ENCODE peak calls at places on chromosomes 12 and 14, in nine cellular contexts. One of them, this sample, is unnamed.
A peak's percentile ranks its signal among the peaks of the same experiment; 100 is the strongest.

GRCh38 chr12:32918890-32919791 is 22.6 kb upstream of the PKP2 start:
- DNase-seq in fibroblast of the aortic adventitia: peak; percentile 66
- DNase-seq in left ventricle myocardium inferior: no peak
- DNase-seq in fibroblast of lung: peak; percentile 49
- DNase-seq in A549: peak; percentile 45
- DNase-seq in mucosa of descending colon: no peak
- DNase-seq in GM12865: peak; percentile 21
- DNase-seq in astrocyte of the cerebellum: peak; percentile 91
- DNase-seq in CD8-positive, alpha-beta T cell: no peak
- DNase-seq in this sample: no peak

GRCh38 chr14:37270629-37271028 is 72.9 kb downstream of the MIPOL1 start:
- DNase-seq in fibroblast of the aortic adventitia: no peak
- DNase-seq in left ventricle myocardium inferior: no peak
- DNase-seq in fibroblast of lung: no peak
- DNase-seq in A549: no peak
- DNase-seq in mucosa of descending colon: no peak
- DNase-seq in GM12865: no peak
- DNase-seq in astrocyte of the cerebellum: no peak
- DNase-seq in CD8-positive, alpha-beta T cell: no peak
- DNase-seq in this sample: no peak

GRCh38 chr12:93422050-93422449 is 19.7 kb downstream of the UBE2N start:
- DNase-seq in fibroblast of the aortic adventitia: no peak
- DNase-seq in left ventricle myocardium inferior: no peak
- DNase-seq in fibroblast of lung: no peak
- DNase-seq in A549: no peak
- DNase-seq in mucosa of descending colon: no peak
- DNase-seq in GM12865: no peak
- DNase-seq in astrocyte of the cerebellum: no peak
- DNase-seq in CD8-positive, alpha-beta T cell: no peak
- DNase-seq in this sample: no peak

GRCh38 chr12:116123511-116124258 is 153.8 kb downstream of the MED13L start:
- DNase-seq in fibroblast of the aortic adventitia: peak; percentile 39
- DNase-seq in left ventricle myocardium inferior: no peak
- DNase-seq in fibroblast of lung: peak; percentile 75
- DNase-seq in A549: peak; percentile 35
- DNase-seq in mucosa of descending colon: no peak
- DNase-seq in GM12865: peak; percentile 79
- DNase-seq in astrocyte of the cerebellum: peak; percentile 62
- DNase-seq in CD8-positive, alpha-beta T cell: no peak
- DNase-seq in this sample: no peak

GRCh38 chr12:130764073-130764472 is 48.0 kb upstream of the RIMBP2 start:
- DNase-seq in fibroblast of the aortic adventitia: peak; percentile 9
- DNase-seq in left ventricle myocardium inferior: no peak
- DNase-seq in fibroblast of lung: peak; percentile 33
- DNase-seq in A549: peak; percentile 51
- DNase-seq in mucosa of descending colon: no peak
- DNase-seq in GM12865: no peak
- DNase-seq in astrocyte of the cerebellum: no peak
- DNase-seq in CD8-positive, alpha-beta T cell: no peak
- DNase-seq in this sample: no peak

GRCh38 chr12:12881495-12881894 is 9.9 kb upstream of the GPRC5A start:
- DNase-seq in fibroblast of the aortic adventitia: peak; percentile 67
- DNase-seq in left ventricle myocardium inferior: no peak
- DNase-seq in fibroblast of lung: no peak
- DNase-seq in A549: peak; percentile 90
- DNase-seq in mucosa of descending colon: peak; percentile 66
- DNase-seq in GM12865: no peak
- DNase-seq in astrocyte of the cerebellum: no peak
- DNase-seq in CD8-positive, alpha-beta T cell: no peak
- DNase-seq in this sample: no peak

GRCh38 chr12:129531004-129531403 is 372.8 kb downstream of the TMEM132D start:
- DNase-seq in fibroblast of the aortic adventitia: no peak
- DNase-seq in left ventricle myocardium inferior: no peak
- DNase-seq in fibroblast of lung: no peak
- DNase-seq in A549: no peak
- DNase-seq in mucosa of descending colon: peak; percentile 79
- DNase-seq in GM12865: peak; percentile 13
- DNase-seq in astrocyte of the cerebellum: no peak
- DNase-seq in CD8-positive, alpha-beta T cell: no peak
- DNase-seq in this sample: no peak

GRCh38 chr14:72111921-72112320 is 179.7 kb downstream of the RGS6 start:
- DNase-seq in fibroblast of the aortic adventitia: no peak
- DNase-seq in left ventricle myocardium inferior: no peak
- DNase-seq in fibroblast of lung: no peak
- DNase-seq in A549: no peak
- DNase-seq in mucosa of descending colon: no peak
- DNase-seq in GM12865: no peak
- DNase-seq in astrocyte of the cerebellum: no peak
- DNase-seq in CD8-positive, alpha-beta T cell: no peak
- DNase-seq in this sample: no peak

GRCh38 chr12:113180333-113180732 is 4.9 kb downstream of the DDX54 start:
- DNase-seq in fibroblast of the aortic adventitia: no peak
- DNase-seq in left ventricle myocardium inferior: no peak
- DNase-seq in fibroblast of lung: no peak
- DNase-seq in A549: no peak
- DNase-seq in mucosa of descending colon: no peak
- DNase-seq in GM12865: no peak
- DNase-seq in astrocyte of the cerebellum: no peak
- DNase-seq in CD8-positive, alpha-beta T cell: no peak
- DNase-seq in this sample: no peak

GRCh38 chr12:120117961-120118709 is 1.6 kb upstream of the RAB35 start:
- DNase-seq in fibroblast of the aortic adventitia: peak; percentile 44
- DNase-seq in left ventricle myocardium inferior: no peak
- DNase-seq in fibroblast of lung: peak; percentile 22
- DNase-seq in A549: peak; percentile 80
- DNase-seq in mucosa of descending colon: no peak
- DNase-seq in GM12865: peak; percentile 52
- DNase-seq in astrocyte of the cerebellum: no peak
- DNase-seq in CD8-positive, alpha-beta T cell: no peak
- DNase-seq in this sample: no peak

GRCh38 chr14:100594625-100594951 is 7.4 kb upstream of the BEGAIN start:
- DNase-seq in fibroblast of the aortic adventitia: no peak
- DNase-seq in left ventricle myocardium inferior: peak; percentile 4
- DNase-seq in fibroblast of lung: no peak
- DNase-seq in A549: no peak
- DNase-seq in mucosa of descending colon: no peak
- DNase-seq in GM12865: no peak
- DNase-seq in astrocyte of the cerebellum: no peak
- DNase-seq in CD8-positive, alpha-beta T cell: no peak
- DNase-seq in this sample: no peak

GRCh38 chr14:36105401-36105800 is 71.1 kb downstream of the PTCSC3 start:
- DNase-seq in fibroblast of the aortic adventitia: no peak
- DNase-seq in left ventricle myocardium inferior: no peak
- DNase-seq in fibroblast of lung: no peak
- DNase-seq in A549: peak; percentile 14
- DNase-seq in mucosa of descending colon: no peak
- DNase-seq in GM12865: no peak
- DNase-seq in astrocyte of the cerebellum: no peak
- DNase-seq in CD8-positive, alpha-beta T cell: no peak
- DNase-seq in this sample: no peak

GRCh38 chr14:65002586-65003210 is 16.0 kb downstream of the FNTB start:
- DNase-seq in fibroblast of the aortic adventitia: peak; percentile 62
- DNase-seq in left ventricle myocardium inferior: no peak
- DNase-seq in fibroblast of lung: peak; percentile 42
- DNase-seq in A549: no peak
- DNase-seq in mucosa of descending colon: no peak
- DNase-seq in GM12865: no peak
- DNase-seq in astrocyte of the cerebellum: no peak
- DNase-seq in CD8-positive, alpha-beta T cell: no peak
- DNase-seq in this sample: no peak

GRCh38 chr14:92984082-92984788 is 61.3 kb downstream of the CHGA start:
- DNase-seq in fibroblast of the aortic adventitia: no peak
- DNase-seq in left ventricle myocardium inferior: no peak
- DNase-seq in fibroblast of lung: no peak
- DNase-seq in A549: no peak
- DNase-seq in mucosa of descending colon: peak; percentile 12
- DNase-seq in GM12865: peak; percentile 31
- DNase-seq in astrocyte of the cerebellum: no peak
- DNase-seq in CD8-positive, alpha-beta T cell: no peak
- DNase-seq in this sample: no peak

GRCh38 chr12:68784015-68784414 is 24.0 kb upstream of the MDM2 start:
- DNase-seq in fibroblast of the aortic adventitia: no peak
- DNase-seq in left ventricle myocardium inferior: no peak
- DNase-seq in fibroblast of lung: peak; percentile 31
- DNase-seq in A549: no peak
- DNase-seq in mucosa of descending colon: no peak
- DNase-seq in GM12865: no peak
- DNase-seq in astrocyte of the cerebellum: no peak
- DNase-seq in CD8-positive, alpha-beta T cell: no peak
- DNase-seq in this sample: no peak

GRCh38 chr14:29085546-29085945 is 319.0 kb downstream of the FOXG1 start:
- DNase-seq in fibroblast of the aortic adventitia: peak; percentile 14
- DNase-seq in left ventricle myocardium inferior: no peak
- DNase-seq in fibroblast of lung: peak; percentile 18
- DNase-seq in A549: peak; percentile 8
- DNase-seq in mucosa of descending colon: no peak
- DNase-seq in GM12865: no peak
- DNase-seq in astrocyte of the cerebellum: no peak
- DNase-seq in CD8-positive, alpha-beta T cell: no peak
- DNase-seq in this sample: no peak
- TF ChIP-seq CTCF in fibroblast of the aortic adventitia: peak; percentile 67
- TF ChIP-seq CTCF in left ventricle myocardium inferior: no peak
- TF ChIP-seq CTCF in fibroblast of lung: peak; percentile 58
- TF ChIP-seq CTCF in A549: no peak
- TF ChIP-seq CTCF in mucosa of descending colon: no peak
- TF ChIP-seq CTCF in GM12865: no peak
- TF ChIP-seq CTCF in astrocyte of the cerebellum: peak; percentile 57
- TF ChIP-seq CTCF in CD8-positive, alpha-beta T cell: no peak
- TF ChIP-seq CTCF in this sample: peak; percentile 65

GRCh38 chr14:95440496-95440895 is 76.0 kb downstream of the SYNE3 start:
- DNase-seq in fibroblast of the aortic adventitia: no peak
- DNase-seq in left ventricle myocardium inferior: no peak
- DNase-seq in fibroblast of lung: no peak
- DNase-seq in A549: no peak
- DNase-seq in mucosa of descending colon: no peak
- DNase-seq in GM12865: no peak
- DNase-seq in astrocyte of the cerebellum: no peak
- DNase-seq in CD8-positive, alpha-beta T cell: no peak
- DNase-seq in this sample: no peak

GRCh38 chr14:95444132-95445129 is 72.0 kb downstream of the SYNE3 start:
- DNase-seq in fibroblast of the aortic adventitia: no peak
- DNase-seq in left ventricle myocardium inferior: no peak
- DNase-seq in fibroblast of lung: no peak
- DNase-seq in A549: no peak
- DNase-seq in mucosa of descending colon: no peak
- DNase-seq in GM12865: no peak
- DNase-seq in astrocyte of the cerebellum: no peak
- DNase-seq in CD8-positive, alpha-beta T cell: no peak
- DNase-seq in this sample: no peak

GRCh38 chr14:95440951-95441350 is 75.5 kb downstream of the SYNE3 start:
- DNase-seq in fibroblast of the aortic adventitia: no peak
- DNase-seq in left ventricle myocardium inferior: no peak
- DNase-seq in fibroblast of lung: no peak
- DNase-seq in A549: no peak
- DNase-seq in mucosa of descending colon: no peak
- DNase-seq in GM12865: no peak
- DNase-seq in astrocyte of the cerebellum: no peak
- DNase-seq in CD8-positive, alpha-beta T cell: no peak
- DNase-seq in this sample: no peak

GRCh38 chr14:95442016-95442632 is 74.3 kb downstream of the SYNE3 start:
- DNase-seq in fibroblast of the aortic adventitia: no peak
- DNase-seq in left ventricle myocardium inferior: no peak
- DNase-seq in fibroblast of lung: no peak
- DNase-seq in A549: no peak
- DNase-seq in mucosa of descending colon: no peak
- DNase-seq in GM12865: no peak
- DNase-seq in astrocyte of the cerebellum: no peak
- DNase-seq in CD8-positive, alpha-beta T cell: no peak
- DNase-seq in this sample: no peak

DNA sequence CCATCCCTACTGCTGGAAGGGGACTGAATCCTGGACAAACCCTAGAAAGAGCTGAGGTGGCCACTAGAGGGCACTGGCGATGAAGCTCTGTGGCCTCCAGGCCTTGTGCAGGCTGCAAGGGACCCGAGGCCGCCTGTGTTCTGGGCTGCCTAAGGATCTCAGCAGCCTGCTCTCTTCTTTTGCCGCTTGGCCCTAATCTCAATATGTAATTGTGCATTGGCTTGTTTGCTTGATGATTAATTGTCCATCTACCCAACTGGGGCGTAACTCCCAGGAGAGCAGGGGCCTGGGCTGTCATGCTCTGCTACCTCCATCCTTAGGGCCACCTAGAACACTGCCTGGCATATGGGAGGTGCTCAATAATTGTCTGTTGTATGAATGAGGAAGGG is 73.8 kb downstream of the SYNE3 start:
- DNase-seq in fibroblast of the aortic adventitia: peak; percentile 86
- DNase-seq in left ventricle myocardium inferior: peak; percentile 80
- DNase-seq in fibroblast of lung: peak; percentile 83
- DNase-seq in A549: peak; percentile 69
- DNase-seq in mucosa of descending colon: peak; percentile 87
- DNase-seq in GM12865: peak; percentile 86
- DNase-seq in astrocyte of the cerebellum: peak; percentile 65
- DNase-seq in CD8-positive, alpha-beta T cell: peak; percentile 82
- DNase-seq in this sample: peak; percentile 61
- TF ChIP-seq CTCF in fibroblast of the aortic adventitia: peak; percentile 95
- TF ChIP-seq CTCF in left ventricle myocardium inferior: peak; percentile 91
- TF ChIP-seq CTCF in fibroblast of lung: peak; percentile 90
- TF ChIP-seq CTCF in A549: peak; percentile 83
- TF ChIP-seq CTCF in mucosa of descending colon: peak; percentile 80
- TF ChIP-seq CTCF in GM12865: peak; percentile 90
- TF ChIP-seq CTCF in astrocyte of the cerebellum: peak; percentile 94
- TF ChIP-seq CTCF in CD8-positive, alpha-beta T cell: peak; percentile 89
- TF ChIP-seq CTCF in this sample: peak; percentile 90

GRCh38 chr12:27081668-27082091 is 698 bp downstream of the C12orf71 start:
- DNase-seq in fibroblast of the aortic adventitia: peak; percentile 32
- DNase-seq in left ventricle myocardium inferior: no peak
- DNase-seq in fibroblast of lung: no peak
- DNase-seq in A549: peak; percentile 41
- DNase-seq in mucosa of descending colon: no peak
- DNase-seq in GM12865: no peak
- DNase-seq in astrocyte of the cerebellum: no peak
- DNase-seq in CD8-positive, alpha-beta T cell: no peak
- DNase-seq in this sample: no peak
- TF ChIP-seq CTCF in fibroblast of the aortic adventitia: no peak
- TF ChIP-seq CTCF in left ventricle myocardium inferior: no peak
- TF ChIP-seq CTCF in fibroblast of lung: no peak
- TF ChIP-seq CTCF in A549: no peak
- TF ChIP-seq CTCF in mucosa of descending colon: no peak
- TF ChIP-seq CTCF in GM12865: no peak
- TF ChIP-seq CTCF in astrocyte of the cerebellum: no peak
- TF ChIP-seq CTCF in CD8-positive, alpha-beta T cell: no peak
- TF ChIP-seq CTCF in this sample: peak; percentile 23

DNA sequence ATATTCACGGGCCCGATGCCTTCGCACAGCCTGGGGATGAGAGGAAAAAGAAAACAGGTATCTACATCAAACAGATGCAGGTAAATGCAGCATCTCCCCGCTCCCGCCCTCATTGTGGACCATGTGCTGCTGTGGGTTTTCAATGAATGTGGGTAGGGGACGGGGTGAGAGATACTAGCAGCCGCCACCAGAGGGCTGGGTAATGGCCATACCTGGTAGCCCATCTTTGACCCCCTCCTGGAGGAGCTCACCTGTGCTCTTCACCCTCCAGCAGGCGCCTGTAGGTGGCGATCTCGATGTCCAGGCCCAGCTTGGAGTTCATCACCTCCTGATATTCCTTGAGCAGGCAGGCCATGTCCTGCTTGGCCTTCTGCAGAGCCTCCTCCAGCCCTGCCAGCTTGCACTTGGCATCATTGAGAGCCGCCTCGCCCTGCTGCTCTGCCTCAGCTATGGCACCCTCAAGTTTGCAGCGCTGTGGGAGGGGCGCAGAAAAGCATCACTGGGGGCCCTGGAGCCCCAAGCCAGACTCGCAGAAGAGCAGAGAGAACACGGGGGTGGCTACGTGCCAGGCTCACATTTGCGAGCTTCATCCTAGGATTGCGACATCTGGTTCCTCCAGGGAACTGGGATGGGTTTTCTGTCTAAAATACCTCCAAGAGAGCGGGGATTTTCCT is 10.2 kb downstream of the KRT82 start:
- DNase-seq in fibroblast of the aortic adventitia: peak; percentile 8
- DNase-seq in left ventricle myocardium inferior: no peak
- DNase-seq in fibroblast of lung: no peak
- DNase-seq in A549: peak; percentile 55
- DNase-seq in mucosa of descending colon: peak; percentile 49
- DNase-seq in GM12865: peak; percentile 11
- DNase-seq in astrocyte of the cerebellum: no peak
- DNase-seq in CD8-positive, alpha-beta T cell: no peak
- DNase-seq in this sample: peak; percentile 62
- TF ChIP-seq CTCF in fibroblast of the aortic adventitia: no peak
- TF ChIP-seq CTCF in left ventricle myocardium inferior: peak; percentile 29
- TF ChIP-seq CTCF in fibroblast of lung: no peak
- TF ChIP-seq CTCF in A549: peak; percentile 40
- TF ChIP-seq CTCF in mucosa of descending colon: no peak
- TF ChIP-seq CTCF in GM12865: peak; percentile 22
- TF ChIP-seq CTCF in astrocyte of the cerebellum: peak; percentile 23
- TF ChIP-seq CTCF in CD8-positive, alpha-beta T cell: no peak
- TF ChIP-seq CTCF in this sample: peak; percentile 87